ENCODE peak calls at places on chromosomes 5 and 9, in five cellular contexts. U is IMR-90, R is uterus, W is body of pancreas, L is heart left ventricle. A is an unnamed sample.

GRCh38 chr9:113507256-113507655 is 43.7 kb downstream of the RGS3 start:
- DNase-seq in U (no peak), R (no peak), W (no peak), L (no peak), A (no peak)

GRCh38 chr9:109476781-109477268 is 21.3 kb downstream of the PTPN3 start:
- DNase-seq in U (no peak), R (no peak), W (no peak), L (no peak), A (no peak)

GRCh38 chr9:99264070-99264469 is 42.0 kb downstream of the SEC61B start:
- DNase-seq in U (no peak), R (no peak), W (no peak), L (no peak), A (no peak)

GRCh38 chr9:86713456-86713855 is 233.8 kb downstream of the GAS1 start:
- DNase-seq in U (peak), R (no peak), W (no peak), L (no peak), A (no peak)

GRCh38 chr5:79562351-79563246 is 48.7 kb upstream of the HOMER1 start:
- DNase-seq in U (peak), R (no peak), W (no peak), L (no peak), A (no peak)

GRCh38 chr5:757931-758697 is 26.4 kb downstream of the ZDHHC11B start:
- DNase-seq in U (no peak), R (peak), W (peak), L (peak), A (no peak)

GRCh38 chr5:10555134-10555733 is 8.6 kb upstream of the ANKRD33B start:
- DNase-seq in U (peak), R (no peak), W (no peak), L (no peak), A (no peak)

GRCh38 chr5:143133721-143134120 is 269.8 kb downstream of the NR3C1 start:
- DNase-seq in U (no peak), R (no peak), W (no peak), L (no peak), A (no peak)

GRCh38 chr5:135222171-135222681 is 176.8 kb downstream of the MACROH2A1 start:
- DNase-seq in U (no peak), R (peak), W (peak), L (peak), A (no peak)

GRCh38 chr9:127741831-127742434 is 6.8 kb upstream of the TOR2A start:
- DNase-seq in U (no peak), R (peak), W (peak), L (peak), A (peak)

GRCh38 chr5:137341831-137342230 is 157.3 kb downstream of the SPOCK1 start:
- DNase-seq in U (no peak), R (no peak), W (no peak), L (no peak), A (no peak)

GRCh38 chr9:16138961-16139441 is 586.2 kb downstream of the CCDC171 start:
- DNase-seq in U (peak), R (peak), W (no peak), L (peak), A (no peak)

GRCh38 chr5:139481580-139482049 is 943 bp downstream of the STING1 start:
- DNase-seq in U (peak), R (peak), W (no peak), L (no peak), A (no peak)

GRCh38 chr5:14343376-14343775 is 200.2 kb downstream of the TRIO start:
- DNase-seq in U (no peak), R (no peak), W (no peak), L (no peak), A (no peak)

GRCh38 chr5:74386571-74387334 is 253.8 kb downstream of the ENC1 start:
- DNase-seq in U (peak), R (no peak), W (no peak), L (no peak), A (no peak)

GRCh38 chr9:93864840-93865239 is 90.3 kb downstream of the BARX1 start:
- DNase-seq in U (no peak), R (no peak), W (no peak), L (no peak), A (no peak)

GRCh38 chr5:108432024-108432423 is 50.1 kb upstream of the FBXL17 start:
- DNase-seq in U (peak), R (no peak), W (no peak), L (no peak), A (no peak)

GRCh38 chr9:119283118-119283794 is 86.0 kb downstream of the BRINP1 start:
- DNase-seq in U (no peak), R (no peak), W (no peak), L (no peak), A (peak)
- H3K4me3 ChIP-seq in U (no peak), R (no peak), W (no peak), L (no peak), A (no peak)

DNA sequence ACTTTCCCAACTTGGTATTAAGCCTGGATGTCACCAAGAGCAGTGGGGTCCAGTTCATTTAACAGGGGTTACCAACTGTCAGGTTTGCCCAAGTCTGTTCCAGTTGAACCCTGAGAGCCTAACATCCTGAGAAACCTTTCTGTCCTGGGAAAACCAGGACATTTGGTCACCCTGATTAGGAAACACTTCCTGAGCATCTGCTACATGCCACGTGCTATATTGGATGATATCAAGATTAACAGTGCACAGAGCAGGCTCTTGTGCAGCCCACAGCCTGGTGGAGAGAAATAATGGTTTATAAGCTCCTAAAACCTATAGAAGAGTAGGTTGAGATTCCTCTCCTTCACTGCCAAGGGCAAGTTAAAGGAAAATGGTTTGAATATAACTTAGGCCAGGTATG is 102.9 kb upstream of the RAD23B start:
- DNase-seq in U (no peak), R (no peak), W (no peak), L (no peak), A (no peak)
- TF ChIP-seq POLR2A in U (no peak), R (no peak), W (no peak), L (no peak), A (no peak)

GRCh38 chr5:43190755-43191603 is 1.0 kb upstream of the NIM1K start:
- DNase-seq in U (peak), R (no peak), W (no peak), L (no peak), A (no peak)
- H3K4me3 ChIP-seq in U (no peak), R (no peak), W (no peak), L (peak), A (no peak)

DNA sequence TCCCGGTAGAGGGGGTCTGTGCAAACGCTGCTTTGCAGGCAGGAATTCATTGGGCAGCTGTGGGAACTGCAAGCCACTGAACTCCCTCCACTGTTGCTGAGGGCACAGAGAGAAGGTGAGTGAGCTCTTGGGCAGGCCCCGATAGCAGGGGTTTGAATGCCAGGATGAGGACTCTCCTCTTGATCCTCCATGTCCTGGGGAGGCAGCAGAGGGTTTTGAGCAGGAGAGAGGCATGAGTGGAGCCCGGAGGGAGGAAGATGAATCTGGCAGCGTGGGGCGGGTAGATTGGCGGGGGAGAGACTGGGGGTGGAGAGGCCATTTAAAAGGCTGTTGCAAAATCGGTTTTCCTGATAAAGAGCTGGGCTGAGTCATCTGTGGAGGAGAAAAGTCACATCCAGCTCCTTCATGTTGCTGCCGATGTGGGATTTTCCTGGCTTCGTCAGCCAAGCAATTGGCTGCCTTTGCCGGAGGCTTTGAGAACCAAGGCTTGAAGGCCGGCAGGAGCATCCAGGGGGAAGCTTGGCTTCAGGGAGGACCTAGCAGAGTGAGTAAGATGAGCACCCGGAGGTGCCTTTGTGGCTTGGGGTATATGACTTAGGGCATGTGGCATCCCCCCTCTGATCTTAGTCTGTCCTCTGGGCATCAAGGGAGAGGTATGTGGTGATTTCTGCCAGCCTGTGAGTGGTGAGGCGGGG is at the start of gene SYNPO:
- DNase-seq in U (peak), R (peak), W (no peak), L (peak), A (peak)
- TF ChIP-seq POLR2A in U (peak), R (no peak), W (peak), L (no peak), A (no peak)

A was measured in thyroid gland.